ENCODE peak calls at places on chromosome 19, in four cellular contexts. A is colonic mucosa, J is B cell, Z is breast epithelium. S is an unnamed sample.

GRCh38 chr19:12617646-12618045 is 6.9 kb downstream of the ZNF791 start:
- DNase-seq in A (no peak), J (no peak), Z (no peak), S (no peak)

GRCh38 chr19:22545751-22546150 is 88.4 kb upstream of the ZNF492 start:
- DNase-seq in A (peak), J (no peak), Z (peak), S (peak)

GRCh38 chr19:35378356-35378755 is 7.5 kb downstream of the GPR42 start:
- DNase-seq in A (no peak), J (no peak), Z (no peak), S (no peak)

GRCh38 chr19:23887642-23888041 is 27.0 kb upstream of the ZNF726 start:
- DNase-seq in A (peak), J (no peak), Z (no peak), S (no peak)

GRCh38 chr19:3801412-3802096 is 15.4 kb upstream of the MATK start:
- DNase-seq in A (peak), J (no peak), Z (no peak), S (peak)

GRCh38 chr19:18208098-18208951 is 4.5 kb upstream of the RAB3A start:
- DNase-seq in A (peak), J (no peak), Z (no peak), S (peak)

GRCh38 chr19:31548941-31549340 is 199.7 kb upstream of the TSHZ3 start:
- DNase-seq in A (no peak), J (no peak), Z (no peak), S (no peak)

GRCh38 chr19:3478409-3479176 is 1.7 kb downstream of the SMIM24 start:
- DNase-seq in A (no peak), J (no peak), Z (no peak), S (peak)

GRCh38 chr19:28154077-28154476 is 1058.9 kb downstream of the UQCRFS1 start:
- DNase-seq in A (no peak), J (no peak), Z (no peak), S (no peak)
- TF ChIP-seq CTCF in A (no peak), J (no peak), Z (no peak), S (no peak)

GRCh38 chr19:30226464-30227070 is 145.6 kb upstream of the ZNF536 start:
- DNase-seq in A (no peak), J (no peak), Z (no peak), S (peak)
- TF ChIP-seq CTCF in A (no peak), J (no peak), Z (no peak), S (no peak)

DNA sequence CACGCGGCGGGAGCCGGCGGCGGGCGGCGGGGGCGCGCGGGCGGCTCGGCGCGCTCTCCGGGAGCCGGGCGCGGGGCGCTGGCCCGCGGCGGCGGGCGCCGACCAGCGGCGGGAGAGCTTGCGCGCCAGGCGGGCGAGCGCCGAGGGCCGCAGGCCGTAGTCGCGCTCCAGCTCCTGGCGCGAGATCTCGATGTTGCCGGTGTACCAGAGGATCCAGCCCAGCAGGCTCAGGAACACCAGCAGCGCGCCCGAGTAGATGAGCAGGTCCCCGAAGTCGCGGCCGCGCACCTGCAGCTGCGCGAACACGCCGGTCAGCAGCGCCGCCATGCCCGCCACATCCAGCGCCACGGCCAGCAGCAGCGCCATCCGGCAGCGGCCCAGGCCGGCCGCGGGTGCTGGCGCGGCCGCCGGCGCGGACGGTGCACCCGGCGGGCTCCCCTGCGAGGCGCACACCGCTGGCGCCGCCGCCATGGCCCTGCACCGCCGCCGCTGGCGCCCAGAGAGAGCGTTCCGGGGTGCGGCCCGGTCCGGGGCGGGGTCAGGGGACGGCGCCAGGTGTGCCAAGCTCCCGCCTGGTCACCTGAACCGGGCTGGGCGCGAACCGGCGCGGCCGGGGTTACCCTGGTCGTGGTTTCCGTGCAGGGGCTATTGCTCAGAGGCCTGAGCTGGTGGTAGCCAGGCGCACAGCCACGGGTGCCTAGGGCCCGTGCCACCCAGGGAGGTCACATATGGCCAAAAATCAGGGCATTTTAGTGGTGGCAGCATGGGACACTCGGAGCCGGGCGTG is at the start of gene TMEM238:
- DNase-seq in A (peak), J (no peak), Z (no peak), S (peak)
- TF ChIP-seq CTCF in A (no peak), J (no peak), Z (no peak), S (no peak)

GRCh38 chr19:42216653-42217521 is 590 bp downstream of the DEDD2 start:
- DNase-seq in A (peak), J (no peak), Z (peak), S (peak)
- TF ChIP-seq CTCF in A (no peak), J (no peak), Z (no peak), S (no peak)